ENCODE peak calls at places on chromosomes 7 and 10, in five cellular contexts. One of them, this sample, is unnamed.

GRCh38 chr10:14705548-14706234 is 69.0 kb downstream of the FAM107B start:
- DNase-seq in heart left ventricle: no peak
- DNase-seq in occipital lobe: no peak
- DNase-seq in activated CD4-positive, alpha-beta T cell treated with anti-CD3 and anti-CD28 coated beads, Interleukin-2, amount 50 U/mL, for 4 hours: no peak
- DNase-seq in RPMI8226: peak; percentile 33
- DNase-seq in this sample: no peak

GRCh38 chr7:43756368-43757072 is 2.0 kb upstream of the BLVRA start:
- DNase-seq in heart left ventricle: no peak
- DNase-seq in occipital lobe: no peak
- DNase-seq in activated CD4-positive, alpha-beta T cell treated with anti-CD3 and anti-CD28 coated beads, Interleukin-2, amount 50 U/mL, for 4 hours: no peak
- DNase-seq in RPMI8226: peak; percentile 93
- DNase-seq in this sample: no peak

GRCh38 chr7:50335795-50336754 is 31.6 kb downstream of the IKZF1 start:
- DNase-seq in heart left ventricle: no peak
- DNase-seq in occipital lobe: no peak
- DNase-seq in activated CD4-positive, alpha-beta T cell treated with anti-CD3 and anti-CD28 coated beads, Interleukin-2, amount 50 U/mL, for 4 hours: peak; percentile 89
- DNase-seq in RPMI8226: no peak
- DNase-seq in this sample: no peak

GRCh38 chr7:115008465-115009114 is 86.7 kb downstream of the MDFIC start:
- DNase-seq in heart left ventricle: peak; percentile 89
- DNase-seq in occipital lobe: no peak
- DNase-seq in activated CD4-positive, alpha-beta T cell treated with anti-CD3 and anti-CD28 coated beads, Interleukin-2, amount 50 U/mL, for 4 hours: no peak
- DNase-seq in RPMI8226: no peak
- DNase-seq in this sample: no peak

GRCh38 chr7:101598981-101599681 is 30.0 kb downstream of the MYL10 start:
- DNase-seq in heart left ventricle: no peak
- DNase-seq in occipital lobe: no peak
- DNase-seq in activated CD4-positive, alpha-beta T cell treated with anti-CD3 and anti-CD28 coated beads, Interleukin-2, amount 50 U/mL, for 4 hours: no peak
- DNase-seq in RPMI8226: no peak
- DNase-seq in this sample: no peak

GRCh38 chr7:152913492-152913891 is 153.9 kb downstream of the ACTR3B start:
- DNase-seq in heart left ventricle: no peak
- DNase-seq in occipital lobe: no peak
- DNase-seq in activated CD4-positive, alpha-beta T cell treated with anti-CD3 and anti-CD28 coated beads, Interleukin-2, amount 50 U/mL, for 4 hours: no peak
- DNase-seq in RPMI8226: no peak
- DNase-seq in this sample: no peak

GRCh38 chr7:7707756-7708310 is 10.6 kb downstream of the RPA3 start:
- DNase-seq in heart left ventricle: no peak
- DNase-seq in occipital lobe: no peak
- DNase-seq in activated CD4-positive, alpha-beta T cell treated with anti-CD3 and anti-CD28 coated beads, Interleukin-2, amount 50 U/mL, for 4 hours: no peak
- DNase-seq in RPMI8226: no peak
- DNase-seq in this sample: no peak

GRCh38 chr10:102449321-102450123 is 1.8 kb downstream of the C10orf95 start:
- DNase-seq in heart left ventricle: peak; percentile 69
- DNase-seq in occipital lobe: peak; percentile 62
- DNase-seq in activated CD4-positive, alpha-beta T cell treated with anti-CD3 and anti-CD28 coated beads, Interleukin-2, amount 50 U/mL, for 4 hours: peak; percentile 89
- DNase-seq in RPMI8226: peak; percentile 88
- DNase-seq in this sample: no peak

This sample was measured in Panc1.